ENCODE peak calls at places on chromosome 22, in five cellular contexts. T, W, A, Y and L are unnamed samples.

GRCh38 chr22:32861330-32861729 is 59.8 kb downstream of the TIMP3 start:
- DNase-seq in T (no peak), W (no peak), A (no peak), Y (no peak), L (peak; percentile 28)

GRCh38 chr22:22593964-22594656 is 35.0 kb upstream of the PRAME start:
- DNase-seq in T (peak; percentile 62), W (no peak), A (peak; percentile 68), Y (peak; percentile 12), L (peak; percentile 19)

GRCh38 chr22:20751185-20751851 is 22.6 kb upstream of the SERPIND1 start:
- DNase-seq in T (no peak), W (no peak), A (no peak), Y (no peak), L (peak; percentile 1)

GRCh38 chr22:32119568-32120235 is 39.4 kb downstream of the C22orf42 start:
- DNase-seq in T (no peak), W (no peak), A (no peak), Y (no peak), L (no peak)

GRCh38 chr22:30650508-30651116 is 15.0 kb downstream of the SLC35E4 start:
- DNase-seq in T (no peak), W (no peak), A (no peak), Y (peak; percentile 62), L (no peak)

GRCh38 chr22:37999640-38000272 is 15.4 kb upstream of the SOX10 start:
- DNase-seq in T (peak; percentile 57), W (peak; percentile 7), A (peak; percentile 58), Y (peak; percentile 75), L (peak; percentile 61)

GRCh38 chr22:31439805-31440204 is 40.4 kb downstream of the DRG1 start:
- DNase-seq in T (no peak), W (no peak), A (no peak), Y (no peak), L (no peak)

GRCh38 chr22:50469377-50470305 is 5.2 kb downstream of the SBF1 start:
- DNase-seq in T (peak; percentile 30), W (peak; percentile 37), A (peak; percentile 97), Y (no peak), L (peak; percentile 29)

GRCh38 chr22:46613606-46613997 is 6.6 kb upstream of the GRAMD4 start:
- DNase-seq in T (peak; percentile 19), W (no peak), A (peak; percentile 49), Y (no peak), L (peak; percentile 11)

GRCh38 chr22:18070556-18071306 is 7.1 kb upstream of the PEX26 start:
- DNase-seq in T (no peak), W (no peak), A (no peak), Y (no peak), L (no peak)